ENCODE peak calls at places on chromosomes 16 and 17, in nine cellular contexts. F is heart left ventricle, H is fibroblast of lung, R is DND-41, D is A549, Z is astrocyte of the spinal cord, K is stomach, L is lower lobe of right lung, X is endothelial cell. U is an unnamed sample.

GRCh38 chr17:82599674-82600661 is 48.3 kb downstream of the WDR45B start:
- DNase-seq in F (no peak), H (no peak), R (no peak), D (no peak), Z (no peak), K (no peak), L (peak; percentile 40), X (no peak), U (no peak)

GRCh38 chr16:28572659-28573510 is 19.2 kb downstream of the SGF29 start:
- DNase-seq in F (peak; percentile 72), H (peak; percentile 8), R (no peak), D (no peak), Z (no peak), K (no peak), L (no peak), X (no peak), U (no peak)

GRCh38 chr16:69176033-69176780 is 10.8 kb upstream of the SNTB2 start:
- DNase-seq in F (no peak), H (peak; percentile 78), R (no peak), D (no peak), Z (peak; percentile 82), K (no peak), L (no peak), X (no peak), U (no peak)

GRCh38 chr17:8002646-8003593 is 505 bp downstream of the GUCY2D start:
- DNase-seq in F (no peak), H (no peak), R (no peak), D (no peak), Z (no peak), K (no peak), L (no peak), X (no peak), U (no peak)

GRCh38 chr16:87764600-87765472 is 950 bp downstream of the KLHDC4 start:
- DNase-seq in F (no peak), H (no peak), R (peak; percentile 60), D (no peak), Z (no peak), K (no peak), L (no peak), X (no peak), U (no peak)

GRCh38 chr16:6335072-6335471 is 997.6 kb upstream of the RBFOX1 start:
- DNase-seq in F (no peak), H (no peak), R (peak; percentile 30), D (peak; percentile 43), Z (no peak), K (no peak), L (no peak), X (peak; percentile 48), U (no peak)

GRCh38 chr17:43814714-43815113 is 18.2 kb downstream of the MPP3 start:
- DNase-seq in F (no peak), H (peak; percentile 77), R (no peak), D (peak; percentile 51), Z (peak; percentile 71), K (no peak), L (no peak), X (no peak), U (no peak)

GRCh38 chr17:79930077-79930785 is 91.0 kb upstream of the CBX4 start:
- DNase-seq in F (no peak), H (no peak), R (no peak), D (no peak), Z (no peak), K (no peak), L (no peak), X (no peak), U (no peak)

GRCh38 chr16:75048546-75048945 is 49.7 kb downstream of the ZNRF1 start:
- DNase-seq in F (peak; percentile 66), H (no peak), R (no peak), D (no peak), Z (no peak), K (no peak), L (no peak), X (no peak), U (no peak)

GRCh38 chr17:72725432-72726068 is 366.9 kb downstream of the SLC39A11 start:
- DNase-seq in F (peak; percentile 40), H (peak; percentile 57), R (peak; percentile 49), D (peak; percentile 83), Z (peak; percentile 70), K (peak; percentile 69), L (peak; percentile 63), X (peak; percentile 61), U (no peak)

GRCh38 chr17:50257574-50258224 is 16.6 kb upstream of the TMEM92 start:
- DNase-seq in F (no peak), H (no peak), R (no peak), D (no peak), Z (no peak), K (no peak), L (no peak), X (no peak), U (no peak)

GRCh38 chr16:83953796-83954576 is 946 bp downstream of the OSGIN1 start:
- DNase-seq in F (no peak), H (peak; percentile 23), R (peak; percentile 37), D (peak; percentile 72), Z (peak; percentile 35), K (no peak), L (no peak), X (no peak), U (no peak)

GRCh38 chr17:78113804-78114785 is 14.5 kb downstream of the TMC6 start:
- DNase-seq in F (peak; percentile 25), H (no peak), R (no peak), D (no peak), Z (no peak), K (no peak), L (no peak), X (no peak), U (no peak)

GRCh38 chr17:78118801-78119241 is 9.7 kb downstream of the TMC6 start:
- DNase-seq in F (peak; percentile 24), H (no peak), R (no peak), D (no peak), Z (no peak), K (no peak), L (no peak), X (no peak), U (no peak)

GRCh38 chr17:78114831-78115723 is 13.5 kb downstream of the TMC6 start:
- DNase-seq in F (peak; percentile 67), H (no peak), R (no peak), D (no peak), Z (no peak), K (no peak), L (no peak), X (no peak), U (no peak)

GRCh38 chr17:78116411-78116810 is 12.1 kb downstream of the TMC6 start:
- DNase-seq in F (no peak), H (no peak), R (no peak), D (no peak), Z (no peak), K (no peak), L (no peak), X (no peak), U (no peak)

GRCh38 chr17:78117027-78117981 is 11.3 kb downstream of the TMC6 start:
- DNase-seq in F (peak; percentile 37), H (no peak), R (no peak), D (no peak), Z (no peak), K (peak; percentile 60), L (no peak), X (no peak), U (no peak)
- TF ChIP-seq CTCF in F (peak; percentile 47), H (peak; percentile 23), R (peak; percentile 58), D (peak; percentile 57), Z (peak; percentile 45), K (peak; percentile 27), L (peak; percentile 39), X (peak; percentile 24), U (peak; percentile 5)

GRCh38 chr16:65838001-65838400 is 528.5 kb upstream of the CDH5 start:
- DNase-seq in F (no peak), H (no peak), R (no peak), D (no peak), Z (no peak), K (no peak), L (no peak), X (no peak), U (no peak)

GRCh38 chr16:65842067-65842466 is 524.4 kb upstream of the CDH5 start:
- DNase-seq in F (no peak), H (no peak), R (no peak), D (no peak), Z (no peak), K (no peak), L (no peak), X (no peak), U (no peak)

GRCh38 chr16:65833171-65833871 is 533.2 kb upstream of the CDH5 start:
- DNase-seq in F (no peak), H (peak; percentile 64), R (no peak), D (no peak), Z (peak; percentile 25), K (no peak), L (no peak), X (no peak), U (peak; percentile 22)

GRCh38 chr16:65834680-65835079 is 531.8 kb upstream of the CDH5 start:
- DNase-seq in F (no peak), H (no peak), R (no peak), D (no peak), Z (no peak), K (no peak), L (no peak), X (no peak), U (no peak)

DNA sequence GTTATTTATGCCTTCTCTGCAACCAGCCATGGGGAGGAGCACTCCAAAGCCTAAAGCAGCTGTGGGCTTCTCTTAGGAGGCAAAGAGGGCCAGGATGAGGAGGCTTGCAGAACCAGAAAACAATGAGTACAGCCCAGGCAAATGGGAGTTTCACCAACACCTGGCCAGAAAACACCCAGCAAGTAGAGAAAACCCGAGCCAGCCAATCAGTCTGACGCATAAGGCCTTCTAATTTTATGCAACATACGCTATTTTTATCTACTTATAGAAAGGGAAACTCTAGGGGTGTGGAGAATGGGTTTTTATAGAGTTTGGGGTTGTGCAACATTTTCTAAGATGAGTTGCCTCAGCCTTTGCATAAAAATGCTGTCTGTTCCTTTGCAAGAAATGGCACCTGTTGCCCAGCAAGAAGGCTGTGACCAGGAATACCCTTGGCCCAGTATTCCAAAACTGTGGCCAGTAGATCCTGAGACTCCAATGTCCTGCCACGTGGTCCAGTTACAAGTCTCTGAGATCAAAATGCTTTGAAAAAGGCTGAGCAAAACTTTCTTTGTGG is 529.0 kb upstream of the CDH5 start:
- DNase-seq in F (no peak), H (no peak), R (no peak), D (no peak), Z (no peak), K (no peak), L (no peak), X (no peak), U (no peak)
- TF ChIP-seq CTCF in F (no peak), H (no peak), R (no peak), D (no peak), Z (no peak), K (no peak), L (no peak), X (no peak), U (no peak)

GRCh38 chr17:63436523-63437110 is 9.5 kb downstream of the CYB561 start:
- DNase-seq in F (no peak), H (peak; percentile 44), R (no peak), D (peak; percentile 71), Z (no peak), K (peak; percentile 63), L (no peak), X (no peak), U (no peak)
- TF ChIP-seq CTCF in F (peak; percentile 30), H (peak; percentile 21), R (peak; percentile 35), D (peak; percentile 34), Z (peak; percentile 18), K (no peak), L (peak; percentile 8), X (no peak), U (no peak)

DNA sequence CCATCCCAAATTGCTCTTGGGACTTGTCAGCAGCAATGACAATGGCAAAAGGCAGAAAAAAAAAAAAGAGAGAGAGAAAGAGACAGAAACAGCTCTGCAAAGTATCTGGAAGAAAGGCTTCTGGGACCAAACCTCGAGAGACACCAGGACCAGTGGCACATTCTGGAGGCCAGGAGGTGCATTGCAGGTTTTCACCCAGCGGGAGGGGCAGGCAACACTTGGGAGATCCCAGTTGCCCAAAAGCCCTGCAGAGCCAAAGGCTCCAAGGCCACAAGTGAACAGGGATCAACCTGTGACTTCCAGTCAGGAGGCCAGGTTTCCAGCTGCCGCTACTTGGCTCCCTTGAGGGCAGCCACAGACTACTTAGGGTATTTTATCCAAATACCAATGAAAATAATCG is 110.8 kb upstream of the CDH5 start:
- DNase-seq in F (no peak), H (no peak), R (no peak), D (no peak), Z (no peak), K (no peak), L (no peak), X (no peak), U (no peak)
- TF ChIP-seq CTCF in F (no peak), H (no peak), R (no peak), D (no peak), Z (no peak), K (no peak), L (no peak), X (no peak), U (no peak)

U was measured in AG09319.